ENCODE peak calls at places on chromosome 19, in four cellular contexts. One of them, this sample, is unnamed.

GRCh38 chr19:6161271-6161850 is 25.9 kb downstream of the ACSBG2 start:
- DNase-seq in GM23338: peak
- DNase-seq in neural progenitor cell: peak
- DNase-seq in hepatocyte: peak
- DNase-seq in this sample: peak

GRCh38 chr19:4375620-4376228 is 24.6 kb downstream of the SH3GL1 start:
- DNase-seq in GM23338: peak
- DNase-seq in hepatocyte: peak
- DNase-seq in neural progenitor cell: peak
- DNase-seq in this sample: peak

GRCh38 chr19:17036640-17037039 is 10.0 kb upstream of the CPAMD8 start:
- DNase-seq in hepatocyte: no peak
- DNase-seq in neural progenitor cell: no peak
- DNase-seq in GM23338: no peak
- DNase-seq in this sample: no peak

GRCh38 chr19:55526216-55527196 is 10.4 kb downstream of the SBK2 start:
- DNase-seq in GM23338: peak
- DNase-seq in hepatocyte: peak
- DNase-seq in neural progenitor cell: no peak
- DNase-seq in this sample: no peak

GRCh38 chr19:33472696-33473624 is 48.6 kb downstream of the PEPD start:
- DNase-seq in neural progenitor cell: no peak
- DNase-seq in hepatocyte: no peak
- DNase-seq in GM23338: no peak
- DNase-seq in this sample: no peak

GRCh38 chr19:2478324-2478755 is 2.4 kb downstream of the GADD45B start:
- DNase-seq in GM23338: peak
- DNase-seq in neural progenitor cell: peak
- DNase-seq in hepatocyte: peak
- DNase-seq in this sample: peak

GRCh38 chr19:14577885-14578427 is 4.9 kb upstream of the CLEC17A start:
- DNase-seq in neural progenitor cell: peak
- DNase-seq in GM23338: peak
- DNase-seq in hepatocyte: no peak
- DNase-seq in this sample: peak

GRCh38 chr19:30171795-30172642 is 200.2 kb upstream of the ZNF536 start:
- DNase-seq in GM23338: no peak
- DNase-seq in neural progenitor cell: no peak
- DNase-seq in hepatocyte: no peak
- DNase-seq in this sample: no peak

GRCh38 chr19:29724102-29724641 is 9.1 kb upstream of the C19orf12 start:
- DNase-seq in neural progenitor cell: peak
- DNase-seq in GM23338: peak
- DNase-seq in hepatocyte: peak
- DNase-seq in this sample: no peak

GRCh38 chr19:3163943-3164342 is 14.6 kb upstream of the S1PR4 start:
- DNase-seq in neural progenitor cell: no peak
- DNase-seq in GM23338: no peak
- DNase-seq in hepatocyte: no peak
- DNase-seq in this sample: no peak

GRCh38 chr19:11578342-11579142 is 1.1 kb upstream of the ACP5 start:
- DNase-seq in neural progenitor cell: peak
- DNase-seq in hepatocyte: peak
- DNase-seq in GM23338: peak
- DNase-seq in this sample: peak

GRCh38 chr19:15101479-15102082 is 5.6 kb upstream of the SYDE1 start:
- DNase-seq in neural progenitor cell: peak
- DNase-seq in GM23338: peak
- DNase-seq in hepatocyte: peak
- DNase-seq in this sample: peak

GRCh38 chr19:4709440-4710280 is 14.0 kb downstream of the DPP9 start:
- DNase-seq in GM23338: no peak
- DNase-seq in hepatocyte: no peak
- DNase-seq in neural progenitor cell: no peak
- DNase-seq in this sample: no peak

GRCh38 chr19:12314553-12314952 is 18.9 kb downstream of the ZNF563 start:
- DNase-seq in neural progenitor cell: no peak
- DNase-seq in hepatocyte: peak
- DNase-seq in GM23338: no peak
- DNase-seq in this sample: no peak

GRCh38 chr19:35846038-35846668 is 6.2 kb downstream of the NPHS1 start:
- DNase-seq in GM23338: peak
- DNase-seq in hepatocyte: peak
- DNase-seq in neural progenitor cell: peak
- DNase-seq in this sample: no peak

GRCh38 chr19:18128044-18128443 is 24.9 kb upstream of the PIK3R2 start:
- DNase-seq in neural progenitor cell: no peak
- DNase-seq in hepatocyte: no peak
- DNase-seq in GM23338: no peak
- DNase-seq in this sample: no peak

GRCh38 chr19:51978882-51979281 is 7.8 kb downstream of the ZNF350 start:
- DNase-seq in neural progenitor cell: no peak
- DNase-seq in GM23338: no peak
- DNase-seq in hepatocyte: no peak
- DNase-seq in this sample: no peak

GRCh38 chr19:40798997-40799557 is at the start of gene EGLN2:
- DNase-seq in neural progenitor cell: no peak
- DNase-seq in hepatocyte: no peak
- DNase-seq in GM23338: peak
- DNase-seq in this sample: no peak

GRCh38 chr19:3632739-3633558 is 6.4 kb upstream of the CACTIN start:
- DNase-seq in GM23338: no peak
- DNase-seq in hepatocyte: no peak
- DNase-seq in neural progenitor cell: no peak
- DNase-seq in this sample: no peak

GRCh38 chr19:27746691-27747380 is 1466.1 kb downstream of the UQCRFS1 start:
- DNase-seq in hepatocyte: no peak
- DNase-seq in neural progenitor cell: peak
- DNase-seq in GM23338: peak
- DNase-seq in this sample: no peak

GRCh38 chr19:16849168-16849567 is 20.0 kb downstream of the SIN3B start:
- DNase-seq in hepatocyte: no peak
- DNase-seq in GM23338: no peak
- DNase-seq in neural progenitor cell: no peak
- DNase-seq in this sample: no peak

GRCh38 chr19:13098291-13099072 is 4.2 kb downstream of the LYL1 start:
- DNase-seq in neural progenitor cell: peak
- DNase-seq in hepatocyte: no peak
- DNase-seq in GM23338: peak
- DNase-seq in this sample: no peak

GRCh38 chr19:5891938-5892771 is 11.4 kb downstream of the NDUFA11 start:
- DNase-seq in GM23338: peak
- DNase-seq in hepatocyte: peak
- DNase-seq in neural progenitor cell: peak
- DNase-seq in this sample: peak

GRCh38 chr19:34317311-34317927 is 47.6 kb upstream of the GPI start:
- DNase-seq in GM23338: no peak
- DNase-seq in hepatocyte: peak
- DNase-seq in neural progenitor cell: no peak
- DNase-seq in this sample: peak

GRCh38 chr19:33373701-33374405 is at the start of gene CEBPG:
- DNase-seq in neural progenitor cell: peak
- DNase-seq in GM23338: peak
- DNase-seq in hepatocyte: peak
- DNase-seq in this sample: peak

GRCh38 chr19:37941820-37942515 is 35.0 kb downstream of the SIPA1L3 start:
- DNase-seq in hepatocyte: peak
- DNase-seq in GM23338: no peak
- DNase-seq in neural progenitor cell: peak
- DNase-seq in this sample: no peak

DNA sequence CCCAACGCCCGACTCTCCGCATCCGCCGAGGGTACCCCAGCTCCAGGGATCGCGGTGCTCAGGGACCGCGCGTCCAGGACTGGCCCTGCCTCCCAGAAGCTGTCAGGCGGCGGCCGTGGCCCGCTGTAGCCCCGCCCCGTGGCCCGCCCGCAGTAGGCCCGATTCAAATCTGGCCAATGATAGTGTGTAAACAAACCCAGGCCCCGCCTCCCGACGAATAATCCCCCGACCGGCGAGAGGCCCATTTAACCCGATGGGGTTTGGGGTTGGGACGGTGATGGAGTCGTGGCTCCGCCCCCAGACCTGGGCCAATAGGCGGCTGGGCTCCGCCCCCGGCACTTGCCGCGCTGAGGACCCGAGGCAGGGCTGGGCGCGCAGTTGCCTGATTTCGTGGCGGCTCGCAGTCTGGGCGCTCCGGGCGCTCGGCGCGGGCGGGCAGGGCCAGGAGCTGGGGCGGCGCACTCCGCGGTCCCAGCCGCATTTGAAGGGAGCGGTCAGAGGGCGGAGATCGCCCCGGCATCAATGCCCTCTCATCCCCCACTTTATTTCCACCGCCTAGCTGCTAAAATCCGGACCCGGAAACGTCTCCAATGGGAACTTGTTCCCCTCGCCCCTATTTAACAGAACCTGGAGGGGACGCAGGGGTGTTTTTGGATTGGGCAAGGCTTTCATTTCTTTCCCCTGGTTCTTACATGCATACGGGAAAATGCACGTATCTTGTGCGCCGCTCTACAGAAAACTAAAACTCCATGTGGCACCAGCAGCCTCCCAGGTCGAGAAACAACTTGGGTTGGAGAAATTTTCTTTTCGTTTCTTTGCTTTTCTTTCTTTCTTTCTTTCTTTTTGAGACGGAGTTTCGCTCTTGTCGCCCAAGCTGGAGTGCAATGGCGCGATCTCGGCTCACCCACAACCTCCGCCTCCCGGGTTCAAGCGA is 8.4 kb upstream of the BICRA start:
- DNase-seq in neural progenitor cell: peak
- DNase-seq in GM23338: peak
- DNase-seq in hepatocyte: peak
- DNase-seq in this sample: peak
- TF ChIP-seq CTCF in neural progenitor cell: no peak
- TF ChIP-seq CTCF in GM23338: no peak
- TF ChIP-seq CTCF in hepatocyte: no peak
- TF ChIP-seq CTCF in this sample: no peak

DNA sequence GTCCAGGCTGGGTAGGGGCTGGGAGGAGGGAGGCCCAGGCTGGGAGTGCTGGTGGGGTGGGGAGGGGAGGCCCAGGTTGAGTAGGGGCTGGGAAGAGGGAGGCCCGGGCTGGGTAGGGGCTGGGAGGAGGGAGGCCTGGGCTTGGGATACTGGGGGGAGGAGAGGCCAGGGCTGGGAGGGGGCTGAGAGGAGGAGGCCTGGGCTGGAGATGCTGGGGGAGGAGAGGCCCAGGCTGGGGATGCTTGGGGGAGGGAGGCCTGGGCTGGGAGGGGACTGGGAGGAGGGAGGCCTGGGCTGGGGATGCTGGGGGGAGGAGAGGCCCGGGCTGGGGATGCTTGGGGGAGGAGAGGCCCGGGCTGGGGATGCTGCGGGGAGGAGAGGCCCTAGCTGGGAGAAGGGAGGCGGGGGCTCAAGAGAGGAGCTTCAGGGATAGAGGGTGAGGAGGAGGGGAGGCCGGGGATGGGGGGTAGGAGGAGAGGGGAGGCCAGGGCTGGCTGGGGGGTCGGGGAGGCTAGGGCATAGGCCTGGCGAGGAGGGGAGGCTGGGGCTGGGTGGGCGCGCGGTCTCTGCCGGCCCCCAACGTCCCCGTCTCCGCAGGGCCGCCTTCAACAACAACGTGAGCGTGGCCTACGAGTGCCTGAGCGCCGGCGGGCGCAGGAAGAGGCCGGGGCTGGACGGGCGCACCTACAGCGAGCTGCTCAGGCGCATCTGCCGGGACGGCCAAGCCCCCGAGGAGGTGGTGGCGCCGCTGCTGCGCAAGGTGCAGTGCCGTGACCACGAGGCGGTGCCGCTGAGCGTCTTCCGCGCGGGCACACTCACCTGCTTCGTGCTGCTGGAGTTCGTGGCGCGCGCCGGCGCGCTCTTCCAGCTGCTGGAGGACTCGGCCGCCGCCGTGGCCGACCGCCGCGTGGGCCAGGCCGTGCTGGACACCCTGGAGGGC is 11.3 kb downstream of the TPGS1 start:
- DNase-seq in neural progenitor cell: peak
- DNase-seq in GM23338: peak
- DNase-seq in hepatocyte: peak
- DNase-seq in this sample: no peak
- TF ChIP-seq EZH2phosphoT487 in neural progenitor cell: no peak
- TF ChIP-seq EZH2phosphoT487 in GM23338: no peak
- TF ChIP-seq EZH2phosphoT487 in hepatocyte: no peak
- TF ChIP-seq EZH2phosphoT487 in this sample: no peak

GRCh38 chr19:22503524-22503923 is 81.4 kb upstream of the ZNF98 start:
- DNase-seq in hepatocyte: no peak
- DNase-seq in neural progenitor cell: no peak
- DNase-seq in GM23338: no peak
- DNase-seq in this sample: no peak

DNA sequence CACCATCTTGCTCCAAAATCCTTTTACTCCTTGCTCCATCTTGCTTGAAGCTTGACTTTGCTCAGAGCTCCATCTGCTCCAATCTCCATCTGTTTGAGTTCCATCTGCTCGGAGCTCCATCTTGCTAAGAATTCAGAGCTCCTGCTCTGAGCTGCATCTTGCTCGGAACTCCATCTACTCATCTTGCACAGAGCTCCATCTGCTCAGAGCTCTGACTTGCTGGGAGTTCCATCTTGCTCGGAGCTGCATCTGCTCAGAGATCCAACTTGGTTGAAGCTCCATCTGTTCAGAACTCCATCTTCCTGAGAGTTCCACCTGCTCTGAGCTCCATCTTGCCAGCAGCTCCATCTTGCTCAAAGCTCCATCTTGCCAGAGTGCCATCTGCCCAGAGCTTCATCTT is 80.6 kb upstream of the ZNF98 start:
- DNase-seq in neural progenitor cell: no peak
- DNase-seq in hepatocyte: no peak
- DNase-seq in GM23338: no peak
- DNase-seq in this sample: no peak
- TF ChIP-seq CTCF in neural progenitor cell: no peak
- TF ChIP-seq CTCF in hepatocyte: no peak
- TF ChIP-seq CTCF in GM23338: no peak
- TF ChIP-seq CTCF in this sample: no peak

GRCh38 chr19:8335343-8336071 is 7.6 kb downstream of the KANK3 start:
- DNase-seq in neural progenitor cell: no peak
- DNase-seq in hepatocyte: no peak
- DNase-seq in GM23338: peak
- DNase-seq in this sample: no peak
- TF ChIP-seq EZH2phosphoT487 in neural progenitor cell: no peak
- TF ChIP-seq EZH2phosphoT487 in hepatocyte: no peak
- TF ChIP-seq EZH2phosphoT487 in GM23338: no peak
- TF ChIP-seq EZH2phosphoT487 in this sample: no peak

GRCh38 chr19:45886427-45887310 is 728 bp upstream of the IRF2BP1 start:
- DNase-seq in GM23338: peak
- DNase-seq in hepatocyte: peak
- DNase-seq in neural progenitor cell: peak
- DNase-seq in this sample: peak
- TF ChIP-seq CTCF in GM23338: no peak
- TF ChIP-seq CTCF in hepatocyte: no peak
- TF ChIP-seq CTCF in neural progenitor cell: no peak
- TF ChIP-seq CTCF in this sample: no peak

This sample was measured in OCI-LY7.